ENCODE peak calls at places on chromosomes 11 and 22, in six cellular contexts. Z is endothelial cell of umbilical vein, M is GM23338, C is IMR-90, E is GM10248, R is astrocyte of the cerebellum. F is an unnamed sample.

GRCh38 chr11:95419915-95420314 is 188.9 kb upstream of the SESN3 start:
- DNase-seq in Z (peak; percentile 16), M (no peak), C (peak; percentile 67), E (no peak), R (peak; percentile 26), F (peak; percentile 44)

GRCh38 chr22:47059701-47060161 is 297.3 kb downstream of the TBC1D22A start:
- DNase-seq in Z (no peak), M (no peak), C (no peak), E (peak; percentile 63), R (peak; percentile 49), F (no peak)

GRCh38 chr22:37764622-37765021 is 43.1 kb upstream of the GCAT start:
- DNase-seq in Z (no peak), M (no peak), C (no peak), E (no peak), R (no peak), F (no peak)

GRCh38 chr11:65290448-65291165 is 24.1 kb upstream of the CDC42EP2 start:
- DNase-seq in Z (peak; percentile 87), M (no peak), C (peak; percentile 100), E (no peak), R (peak; percentile 85), F (peak; percentile 99)

GRCh38 chr11:76769071-76769560 is 14.0 kb upstream of the TSKU start:
- DNase-seq in Z (no peak), M (no peak), C (peak; percentile 61), E (no peak), R (no peak), F (no peak)

GRCh38 chr11:859394-860131 is 16.9 kb downstream of the TSPAN4 start:
- DNase-seq in Z (peak; percentile 64), M (no peak), C (peak; percentile 85), E (no peak), R (peak; percentile 47), F (peak; percentile 84)

GRCh38 chr22:20741634-20742581 is 32.0 kb upstream of the SERPIND1 start:
- DNase-seq in Z (peak; percentile 34), M (peak; percentile 77), C (peak; percentile 13), E (peak; percentile 62), R (no peak), F (peak; percentile 54)

GRCh38 chr11:61688368-61689163 is 8.4 kb downstream of the DAGLA start:
- DNase-seq in Z (peak; percentile 57), M (no peak), C (no peak), E (no peak), R (no peak), F (peak; percentile 67)

GRCh38 chr11:118912742-118913410 is 12.8 kb downstream of the BCL9L start:
- DNase-seq in Z (peak; percentile 58), M (no peak), C (peak; percentile 24), E (no peak), R (no peak), F (peak; percentile 55)

GRCh38 chr22:45757936-45758335 is 86.3 kb downstream of the ATXN10 start:
- DNase-seq in Z (no peak), M (no peak), C (no peak), E (no peak), R (no peak), F (no peak)

GRCh38 chr11:13955971-13956421 is 6.5 kb upstream of the SPON1 start:
- DNase-seq in Z (peak; percentile 56), M (peak; percentile 84), C (peak; percentile 71), E (peak; percentile 33), R (peak; percentile 63), F (peak; percentile 87)

GRCh38 chr11:45918331-45918941 is 759 bp upstream of the PEX16 start:
- DNase-seq in Z (peak; percentile 78), M (peak; percentile 82), C (peak; percentile 64), E (peak; percentile 86), R (no peak), F (peak; percentile 67)

GRCh38 chr11:14566331-14567063 is 46.3 kb upstream of the PSMA1 start:
- DNase-seq in Z (no peak), M (no peak), C (no peak), E (no peak), R (no peak), F (no peak)

GRCh38 chr11:118214210-118214914 is 10.4 kb downstream of the JAML start:
- DNase-seq in Z (no peak), M (no peak), C (no peak), E (no peak), R (no peak), F (no peak)

GRCh38 chr11:28144808-28145207 is 36.6 kb downstream of the METTL15 start:
- DNase-seq in Z (no peak), M (no peak), C (peak; percentile 12), E (no peak), R (peak; percentile 82), F (peak; percentile 30)

GRCh38 chr22:44329179-44329796 is 16.5 kb upstream of the SHISAL1 start:
- DNase-seq in Z (no peak), M (no peak), C (peak; percentile 27), E (peak; percentile 74), R (no peak), F (no peak)

GRCh38 chr11:81673001-81673400 is 1060.7 kb downstream of the FAM181B start:
- DNase-seq in Z (no peak), M (no peak), C (no peak), E (no peak), R (peak; percentile 47), F (no peak)

GRCh38 chr11:112024778-112025678 is at the start of gene DLAT:
- DNase-seq in Z (peak; percentile 81), M (peak; percentile 100), C (peak; percentile 75), E (peak; percentile 89), R (peak; percentile 23), F (peak; percentile 94)

GRCh38 chr11:57763568-57763967 is 2.0 kb downstream of the CTNND1 start:
- DNase-seq in Z (peak; percentile 75), M (peak; percentile 73), C (peak; percentile 53), E (no peak), R (no peak), F (no peak)

GRCh38 chr11:96337541-96338530 is 5.2 kb downstream of the MAML2 start:
- DNase-seq in Z (no peak), M (no peak), C (peak; percentile 60), E (peak; percentile 44), R (no peak), F (peak; percentile 65)

GRCh38 chr11:127643659-127644058 is 643.1 kb upstream of the KIRREL3 start:
- DNase-seq in Z (no peak), M (no peak), C (no peak), E (no peak), R (no peak), F (no peak)

GRCh38 chr22:32059426-32059825 is 16.4 kb downstream of the SLC5A1 start:
- DNase-seq in Z (no peak), M (no peak), C (no peak), E (no peak), R (no peak), F (no peak)

GRCh38 chr11:61106296-61106695 is 4.0 kb downstream of the CD5 start:
- DNase-seq in Z (no peak), M (no peak), C (no peak), E (no peak), R (no peak), F (no peak)

GRCh38 chr11:87307101-87307500 is 269.4 kb downstream of the TMEM135 start:
- DNase-seq in Z (no peak), M (no peak), C (no peak), E (no peak), R (no peak), F (no peak)

GRCh38 chr22:40385041-40385782 is 14.8 kb downstream of the SGSM3 start:
- DNase-seq in Z (no peak), M (no peak), C (no peak), E (peak; percentile 70), R (no peak), F (no peak)

GRCh38 chr11:2379471-2380174 is 2.5 kb downstream of the CD81 start:
- DNase-seq in Z (no peak), M (no peak), C (no peak), E (no peak), R (no peak), F (no peak)

GRCh38 chr11:48013269-48013901 is 33.0 kb downstream of the PTPRJ start:
- DNase-seq in Z (peak; percentile 43), M (no peak), C (peak; percentile 65), E (peak; percentile 49), R (no peak), F (no peak)

GRCh38 chr11:73003083-73003482 is 139.0 kb downstream of the FCHSD2 start:
- DNase-seq in Z (no peak), M (no peak), C (no peak), E (peak; percentile 28), R (no peak), F (no peak)

GRCh38 chr11:44848203-44848962 is 102.3 kb downstream of the TP53I11 start:
- DNase-seq in Z (no peak), M (peak; percentile 47), C (no peak), E (no peak), R (no peak), F (no peak)

GRCh38 chr11:130891326-130891725 is 25.0 kb downstream of the SNX19 start:
- DNase-seq in Z (peak; percentile 80), M (no peak), C (peak; percentile 41), E (no peak), R (no peak), F (no peak)

GRCh38 chr11:69941546-69942332 is 122.5 kb upstream of the FGF3 start:
- DNase-seq in Z (no peak), M (no peak), C (no peak), E (no peak), R (no peak), F (no peak)

DNA sequence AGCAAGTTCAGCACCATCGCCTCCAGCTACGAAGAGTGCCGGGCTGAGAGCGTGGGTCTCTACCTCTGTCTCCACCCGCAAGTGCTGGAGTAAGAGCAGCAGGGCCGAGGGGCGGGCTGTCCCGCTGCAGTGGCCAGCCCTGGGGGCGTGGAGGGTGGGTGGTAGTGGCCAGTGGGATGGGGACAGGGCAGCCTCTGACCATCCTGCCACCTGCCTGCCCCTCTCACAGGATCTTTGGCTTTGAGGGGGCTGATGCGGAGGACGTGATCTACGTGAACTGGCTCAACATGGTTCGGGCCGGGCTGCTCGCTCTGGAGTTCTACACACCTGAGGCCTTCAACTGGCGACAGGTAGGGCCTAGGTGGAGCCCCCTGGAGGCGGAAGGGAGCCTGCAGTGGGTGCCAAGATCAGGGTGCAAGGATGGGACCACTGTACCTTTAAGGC is 15.0 kb upstream of the BBS1 start:
- DNase-seq in Z (no peak), M (peak; percentile 72), C (no peak), E (no peak), R (no peak), F (no peak)
- TF ChIP-seq CTCF in Z (no peak), M (peak; percentile 75), C (no peak), E (no peak), R (peak; percentile 6), F (no peak)

GRCh38 chr11:74559934-74560309 is 32.5 kb upstream of the POLD3 start:
- DNase-seq in Z (no peak), M (no peak), C (peak; percentile 43), E (no peak), R (no peak), F (no peak)
- TF ChIP-seq CTCF in Z (no peak), M (no peak), C (no peak), E (no peak), R (no peak), F (no peak)

GRCh38 chr11:90639687-90640086 is 416.8 kb upstream of the CHORDC1 start:
- DNase-seq in Z (peak; percentile 9), M (peak; percentile 38), C (no peak), E (no peak), R (peak; percentile 16), F (no peak)
- TF ChIP-seq CTCF in Z (peak; percentile 16), M (peak; percentile 45), C (no peak), E (no peak), R (peak; percentile 55), F (no peak)

DNA sequence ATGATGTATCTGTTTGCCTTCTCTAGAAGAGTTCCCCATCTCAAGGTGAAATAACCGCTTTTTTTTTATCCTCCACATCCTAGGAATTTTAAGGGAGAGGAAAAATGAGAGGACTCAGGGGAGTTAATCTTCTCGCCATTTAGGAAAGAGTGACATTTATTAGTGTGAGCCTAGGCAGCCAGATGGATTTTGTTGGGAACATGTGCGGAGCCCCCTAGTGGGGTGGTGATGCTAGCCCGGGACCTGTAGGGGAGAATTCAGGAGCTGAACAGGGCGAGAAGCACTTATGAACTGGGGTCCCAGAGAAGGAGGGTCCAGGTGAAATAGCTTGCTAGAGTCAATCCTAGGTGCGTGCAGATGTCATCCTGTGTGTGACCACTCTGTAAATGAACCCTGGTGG is 10.7 kb downstream of the IL17RA start:
- DNase-seq in Z (no peak), M (peak; percentile 76), C (no peak), E (no peak), R (no peak), F (no peak)
- TF ChIP-seq CTCF in Z (peak; percentile 30), M (peak; percentile 61), C (peak; percentile 27), E (no peak), R (peak; percentile 61), F (peak; percentile 37)